ENCODE peak calls at places on chromosomes 2 and 18, in four cellular contexts. I is A549, Y is cardiac muscle cell, Q is fibroblast of lung. L is an unnamed sample. For H3K4me1, the result is how much of the 10 kb centered on the place peaks cover.

GRCh38 chr2:121297217-121297830 is 12.3 kb upstream of the TFCP2L1 start:
- DNase-seq in I (peak), Y (peak), Q (peak), L (peak)

GRCh38 chr2:80706951-80707350 is 402.4 kb upstream of the LRRTM1 start:
- DNase-seq in I (no peak), Y (no peak), Q (no peak), L (no peak)

GRCh38 chr2:9778012-9778411 is 65.3 kb upstream of the TAF1B start:
- DNase-seq in I (peak), Y (peak), Q (no peak), L (no peak)

GRCh38 chr2:10501521-10501961 is 53.4 kb upstream of the ODC1 start:
- DNase-seq in I (no peak), Y (no peak), Q (no peak), L (no peak)

GRCh38 chr18:32349728-32350395 is 120.8 kb downstream of the GAREM1 start:
- DNase-seq in I (peak), Y (peak), Q (peak), L (peak)

GRCh38 chr2:62014102-62014501 is 108.6 kb downstream of the COMMD1 start:
- DNase-seq in I (peak), Y (peak), Q (peak), L (peak)

GRCh38 chr2:173511942-173512341 is 157.3 kb downstream of the CDCA7 start:
- DNase-seq in I (no peak), Y (no peak), Q (peak), L (no peak)

GRCh38 chr18:57630759-57631660 is 9.4 kb upstream of the NARS1 start:
- DNase-seq in I (no peak), Y (no peak), Q (peak), L (no peak)

GRCh38 chr2:242010567-242011513 is 141.3 kb downstream of the RTP5 start:
- DNase-seq in I (no peak), Y (no peak), Q (no peak), L (no peak)

GRCh38 chr2:119659601-119660342 is 19.2 kb upstream of the TMEM177 start:
- DNase-seq in I (peak), Y (peak), Q (no peak), L (peak)

GRCh38 chr2:219664958-219665357 is 37.5 kb downstream of the SLC4A3 start:
- DNase-seq in I (no peak), Y (peak), Q (peak), L (no peak)

GRCh38 chr2:104504331-104505073 is 349.4 kb upstream of the POU3F3 start:
- DNase-seq in I (no peak), Y (no peak), Q (no peak), L (no peak)

GRCh38 chr18:24321071-24321470 is 76.6 kb downstream of the OSBPL1A start:
- DNase-seq in I (no peak), Y (no peak), Q (no peak), L (no peak)

GRCh38 chr2:12424219-12424618 is 292.5 kb upstream of the TRIB2 start:
- DNase-seq in I (no peak), Y (no peak), Q (no peak), L (no peak)

GRCh38 chr2:67015681-67016080 is 381.5 kb upstream of the ETAA1 start:
- DNase-seq in I (no peak), Y (no peak), Q (no peak), L (peak)

GRCh38 chr2:241501099-241501541 is 7.3 kb downstream of the STK25 start:
- DNase-seq in I (no peak), Y (no peak), Q (no peak), L (no peak)

GRCh38 chr2:124267821-124268220 is 242.7 kb downstream of the CNTNAP5 start:
- DNase-seq in I (no peak), Y (no peak), Q (peak), L (no peak)

GRCh38 chr2:176582183-176582582 is 312.9 kb downstream of the MTX2 start:
- DNase-seq in I (no peak), Y (peak), Q (peak), L (no peak)

GRCh38 chr2:223474893-223475292 is 127.3 kb downstream of the SCG2 start:
- DNase-seq in I (no peak), Y (no peak), Q (no peak), L (no peak)

GRCh38 chr2:60551241-60552095 is 2.0 kb downstream of the BCL11A start:
- DNase-seq in I (peak), Y (peak), Q (peak), L (peak)

GRCh38 chr2:161044095-161044874 is 115.9 kb upstream of the TANK start:
- DNase-seq in I (no peak), Y (no peak), Q (no peak), L (no peak)

GRCh38 chr2:53519925-53520629 is 247.5 kb upstream of the CHAC2 start:
- DNase-seq in I (no peak), Y (no peak), Q (peak), L (peak)

GRCh38 chr2:40716879-40717278 is 265.0 kb upstream of the SLC8A1 start:
- DNase-seq in I (peak), Y (no peak), Q (peak), L (no peak)

GRCh38 chr2:149037851-149038250 is 648 bp upstream of the LYPD6B start:
- DNase-seq in I (no peak), Y (peak), Q (no peak), L (peak)

GRCh38 chr18:9974279-9974915 is 60.6 kb downstream of the VAPA start:
- DNase-seq in I (no peak), Y (no peak), Q (no peak), L (no peak)

GRCh38 chr18:57910817-57911216 is 107.7 kb upstream of the ATP8B1 start:
- DNase-seq in I (no peak), Y (no peak), Q (no peak), L (no peak)

GRCh38 chr18:44111337-44111736 is 569.4 kb upstream of the SETBP1 start:
- DNase-seq in I (no peak), Y (no peak), Q (peak), L (no peak)

GRCh38 chr18:10850828-10851227 is 298.5 kb downstream of the PIEZO2 start:
- DNase-seq in I (no peak), Y (no peak), Q (no peak), L (no peak)

GRCh38 chr2:73006969-73007710 is 64.4 kb downstream of the SFXN5 start:
- DNase-seq in I (no peak), Y (no peak), Q (no peak), L (no peak)

GRCh38 chr2:197450485-197450884 is 2.9 kb upstream of the COQ10B start:
- DNase-seq in I (no peak), Y (no peak), Q (no peak), L (no peak)

GRCh38 chr18:10169064-10169562 is 255.3 kb downstream of the VAPA start:
- DNase-seq in I (no peak), Y (no peak), Q (peak), L (no peak)

GRCh38 chr2:65397122-65397521 is 35.3 kb downstream of the SPRED2 start:
- DNase-seq in I (no peak), Y (no peak), Q (peak), L (no peak)

GRCh38 chr2:85678384-85678783 is 10.4 kb upstream of the SFTPB start:
- DNase-seq in I (no peak), Y (no peak), Q (no peak), L (no peak)

GRCh38 chr2:85681354-85681728 is 12.8 kb upstream of the GNLY start:
- DNase-seq in I (no peak), Y (no peak), Q (no peak), L (no peak)

GRCh38 chr2:85681776-85682175 is 12.4 kb upstream of the GNLY start:
- DNase-seq in I (no peak), Y (no peak), Q (no peak), L (no peak)

GRCh38 chr2:85680707-85681353 is 12.8 kb upstream of the SFTPB start:
- DNase-seq in I (no peak), Y (no peak), Q (no peak), L (no peak)

DNA sequence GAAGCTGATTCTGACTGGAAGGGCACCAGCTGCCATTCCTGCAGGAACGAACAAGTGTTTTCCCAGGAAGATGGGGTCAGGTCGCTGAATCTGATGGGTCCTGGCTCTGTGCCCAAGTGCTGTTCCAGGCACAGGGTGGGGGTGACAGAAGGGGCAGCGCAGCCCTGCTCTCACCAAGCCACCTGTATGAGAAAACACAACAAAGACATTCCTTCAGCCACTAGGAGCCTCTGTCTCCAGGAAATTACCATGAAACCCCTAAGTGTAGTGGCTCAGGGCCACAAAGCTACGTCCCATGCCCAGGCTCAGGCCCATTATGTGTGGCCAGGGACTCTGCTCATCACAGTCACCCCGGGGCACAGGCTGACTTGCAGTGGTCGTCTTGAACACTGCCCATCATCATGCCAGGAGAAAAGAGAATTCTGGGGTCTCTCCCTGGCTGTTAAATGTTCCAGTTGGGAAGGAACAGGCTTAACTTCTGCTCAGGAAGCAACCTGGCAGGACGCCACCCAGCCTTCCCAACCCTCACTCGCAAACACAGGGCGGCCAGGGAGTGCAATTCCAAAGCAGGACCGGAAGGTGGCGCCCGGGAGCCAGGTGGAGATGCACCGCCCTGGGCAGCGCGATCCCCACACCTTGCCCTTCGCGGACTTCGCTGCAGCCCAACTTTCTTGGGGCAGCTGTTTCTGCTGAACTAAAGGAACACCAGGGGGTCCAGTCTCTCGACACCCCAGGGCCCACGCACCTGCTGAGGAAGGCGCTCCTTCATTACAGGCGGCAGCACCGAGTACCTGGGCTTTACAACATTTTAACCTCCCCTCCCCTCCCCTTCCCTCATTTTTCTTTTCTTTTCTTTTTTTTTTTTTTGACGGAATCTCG is 11.0 kb upstream of the SFTPB start:
- DNase-seq in I (peak), Y (peak), Q (peak), L (peak)
- H3K4me3 ChIP-seq in I (no peak), Y (no peak), Q (no peak), L (no peak)

DNA sequence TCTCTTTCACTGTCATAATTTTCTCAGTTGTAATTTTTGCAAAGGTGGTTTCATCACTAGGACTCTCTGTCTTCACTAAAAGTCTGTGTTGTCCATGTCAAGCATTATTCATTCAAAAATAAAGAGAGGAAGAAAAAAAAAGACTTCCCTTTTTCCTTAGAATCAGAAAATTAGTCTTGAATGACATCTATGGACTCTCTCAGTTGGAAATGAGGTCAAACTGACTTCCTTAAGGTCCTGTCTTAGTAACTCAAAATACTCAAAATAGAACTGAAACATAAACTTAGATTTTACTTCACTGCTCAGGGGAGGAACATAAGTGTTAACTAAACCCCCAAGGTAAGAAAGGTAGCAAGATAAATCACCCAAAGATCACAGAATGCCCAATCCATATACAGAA is 2.2 kb upstream of the ZNF407 start:
- DNase-seq in I (no peak), Y (no peak), Q (no peak), L (no peak)
- H3K4me1 ChIP-seq in I (under half), Y (under half), Q (under half), L (under half)

DNA sequence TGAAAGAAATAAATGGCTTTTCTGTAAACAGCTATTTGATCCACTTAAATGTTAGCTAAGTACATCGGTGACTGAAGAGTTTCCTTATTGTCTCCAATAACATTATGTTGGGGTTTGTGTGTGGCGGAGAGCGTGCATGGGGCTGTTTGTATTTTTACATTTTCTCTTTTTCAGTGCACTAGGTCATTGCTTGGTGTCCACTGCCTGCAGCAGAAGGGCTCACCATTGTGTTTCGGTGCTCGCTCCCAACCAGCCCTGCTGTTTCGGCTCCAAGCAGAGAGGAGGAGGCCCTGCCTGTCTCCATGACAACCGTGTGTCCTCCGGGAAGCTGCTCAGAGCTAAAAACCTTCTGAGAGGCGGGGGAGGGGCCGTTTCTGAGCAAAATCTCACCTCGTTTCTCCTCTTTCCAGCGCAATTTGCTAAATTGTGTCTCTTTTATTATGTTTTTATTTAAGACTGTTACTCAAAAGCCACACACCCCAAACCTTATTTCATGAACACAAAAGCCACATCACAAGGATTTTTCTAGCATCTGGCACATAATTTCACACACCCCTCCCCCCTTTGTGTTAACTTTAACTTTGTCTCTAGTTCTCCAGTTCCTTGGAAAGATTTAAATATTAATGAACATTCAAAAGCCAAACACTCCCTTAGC is 112.8 kb upstream of the SLC38A11 start:
- DNase-seq in I (peak), Y (peak), Q (peak), L (peak)
- H3K4me3 ChIP-seq in I (peak), Y (no peak), Q (no peak), L (no peak)

DNA sequence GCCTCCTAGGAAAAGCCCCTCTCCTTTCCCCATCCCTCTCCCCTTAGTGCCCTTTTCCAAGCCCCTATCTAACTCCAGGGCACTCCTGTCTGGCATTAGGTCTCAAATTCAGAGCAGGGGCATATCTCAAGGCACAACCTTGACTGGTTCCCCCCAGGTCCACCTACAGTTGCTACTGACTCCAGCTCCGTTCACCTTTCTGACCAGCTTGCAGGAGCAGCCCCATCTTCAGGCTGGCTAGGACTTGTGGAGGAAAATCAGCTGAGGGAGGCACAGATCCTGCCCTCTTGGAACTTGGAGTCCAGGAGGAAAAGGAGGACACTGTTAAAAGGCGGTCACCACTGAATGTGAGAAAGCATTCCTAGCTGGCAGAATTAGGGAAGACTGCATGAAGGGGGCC is 152.4 kb downstream of the ZFP36L2 start:
- DNase-seq in I (no peak), Y (no peak), Q (no peak), L (no peak)
- H3K4me1 ChIP-seq in I (half or more), Y (under half), Q (half or more), L (under half)

DNA sequence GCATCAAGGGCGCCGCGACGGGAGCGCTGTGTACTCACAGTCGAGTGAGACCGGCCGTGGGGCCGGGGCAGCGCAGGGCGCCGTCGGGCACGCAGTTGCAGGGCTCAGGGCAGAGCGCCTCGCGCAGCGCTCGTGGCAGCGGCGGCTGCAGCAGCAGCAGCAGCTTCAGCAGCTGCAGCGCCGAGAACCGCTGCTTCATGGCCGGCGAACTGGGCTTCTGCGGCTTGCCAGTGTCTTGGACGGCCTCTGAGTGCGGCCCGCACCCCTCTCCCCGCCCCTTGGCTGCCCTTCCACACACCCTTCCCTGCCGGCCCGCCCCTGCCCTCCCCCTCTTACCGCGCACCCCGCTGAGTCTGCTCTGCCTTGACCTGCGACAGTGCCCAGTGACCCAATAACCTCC is at the start of gene LHCGR:
- DNase-seq in I (no peak), Y (peak), Q (peak), L (no peak)
- H3K4me3 ChIP-seq in I (peak), Y (peak), Q (no peak), L (no peak)

GRCh38 chr2:205730701-205731271 is 48.5 kb downstream of the NRP2 start:
- DNase-seq in I (no peak), Y (no peak), Q (peak), L (no peak)
- H3K4me1 ChIP-seq in I (half or more), Y (under half), Q (under half), L (under half)

DNA sequence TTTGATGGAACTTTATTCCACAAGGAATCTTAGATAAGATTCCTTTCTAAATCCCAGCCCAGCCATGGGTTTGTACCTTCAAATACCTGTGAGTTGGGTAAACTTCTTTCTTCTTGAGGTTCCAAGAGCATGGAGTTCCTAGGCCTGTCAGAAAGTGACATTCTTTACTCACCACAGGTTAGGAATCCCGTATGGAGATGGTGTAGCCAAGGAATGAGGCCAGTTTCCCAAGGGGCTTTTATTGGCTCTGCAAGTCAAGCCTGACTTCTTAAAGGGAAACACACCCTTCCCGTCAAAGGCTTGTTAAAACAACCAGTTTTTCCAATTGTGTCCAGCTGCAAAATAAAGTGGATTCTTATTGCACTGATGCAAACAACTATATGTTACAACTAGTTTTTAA is 45.8 kb downstream of the STK17B start:
- DNase-seq in I (no peak), Y (no peak), Q (peak), L (no peak)
- H3K4me3 ChIP-seq in I (no peak), Y (no peak), Q (no peak), L (no peak)

GRCh38 chr2:234676109-234676858 is 179.4 kb upstream of the ARL4C start:
- DNase-seq in I (no peak), Y (no peak), Q (no peak), L (no peak)

GRCh38 chr2:234673501-234673900 is 176.6 kb upstream of the ARL4C start:
- DNase-seq in I (no peak), Y (no peak), Q (no peak), L (no peak)

GRCh38 chr2:234672498-234673150 is 175.7 kb upstream of the ARL4C start:
- DNase-seq in I (no peak), Y (no peak), Q (no peak), L (no peak)

GRCh38 chr2:234674781-234675201 is 177.9 kb upstream of the ARL4C start:
- DNase-seq in I (peak), Y (no peak), Q (peak), L (no peak)

DNA sequence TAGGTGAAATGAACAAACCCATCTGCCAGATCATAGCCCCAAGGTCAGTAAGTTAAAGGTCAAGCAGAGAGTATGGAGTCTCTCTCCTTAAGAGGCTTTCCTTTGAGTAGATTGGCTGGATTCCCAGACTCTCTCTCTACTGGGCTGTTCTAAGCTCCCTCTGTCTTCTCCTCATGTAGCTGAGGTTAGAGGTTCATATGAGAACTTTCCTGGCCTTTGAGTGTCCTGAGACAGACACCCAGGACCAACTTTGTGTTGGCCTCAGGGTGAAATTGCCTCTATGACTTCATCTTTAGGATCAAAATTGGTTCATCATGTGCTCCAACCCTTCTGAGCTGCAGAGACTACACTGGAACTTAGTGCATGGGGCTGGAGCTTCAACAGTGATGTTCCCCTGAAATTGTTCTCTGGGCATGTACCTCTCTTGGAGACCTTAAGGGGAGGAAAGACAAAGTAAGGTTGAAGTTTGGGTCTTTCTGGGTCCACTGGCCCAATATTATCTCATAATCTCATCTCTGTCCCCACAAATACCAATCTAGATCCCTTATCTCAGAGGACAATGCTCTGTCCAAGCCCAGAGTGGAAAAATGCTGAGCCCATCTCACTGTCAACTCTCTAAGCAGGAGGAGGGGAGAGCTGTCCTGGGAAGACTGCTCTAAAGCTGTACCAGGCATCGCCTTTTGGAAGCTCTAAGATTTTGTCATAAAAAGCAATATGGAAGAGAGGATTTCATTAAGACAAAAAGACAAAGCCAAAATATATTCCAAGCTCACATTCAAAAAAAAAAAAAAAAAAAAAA is 177.3 kb upstream of the ARL4C start:
- DNase-seq in I (no peak), Y (no peak), Q (no peak), L (no peak)
- H3K4me1 ChIP-seq in I (half or more), Y (under half), Q (under half), L (under half)

GRCh38 chr2:159963700-159964099 is 98.7 kb downstream of the PLA2R1 start:
- DNase-seq in I (no peak), Y (no peak), Q (no peak), L (no peak)
- H3K4me3 ChIP-seq in I (no peak), Y (no peak), Q (no peak), L (no peak)